ENCODE peak calls at places on chromosomes 3 and 15, in four cellular contexts. V is AG04449, K is GM23248, X is GM12864. U is an unnamed sample.
A peak's percentile ranks its signal among the peaks of the same experiment; 100 is the strongest.

GRCh38 chr3:150868282-150868681 is 37.0 kb downstream of the MINDY4B start:
- DNase-seq in V (no peak), K (peak; percentile 51), X (no peak), U (no peak)

GRCh38 chr3:107468782-107469181 is 54.0 kb upstream of the BBX start:
- DNase-seq in X (no peak), V (no peak), K (no peak), U (no peak)

GRCh38 chr15:101269479-101270223 is 7.6 kb downstream of the SELENOS start:
- DNase-seq in K (peak; percentile 61), X (no peak), V (no peak), U (no peak)

GRCh38 chr15:67039349-67040075 is 25.9 kb upstream of the SMAD3 start:
- DNase-seq in K (no peak), X (no peak), V (no peak), U (no peak)

GRCh38 chr3:101252897-101253296 is 67.5 kb downstream of the IMPG2 start:
- DNase-seq in X (no peak), K (no peak), V (no peak), U (no peak)

GRCh38 chr15:48046813-48047483 is 73.8 kb upstream of the SLC24A5 start:
- DNase-seq in K (no peak), X (no peak), V (no peak), U (no peak)

GRCh38 chr15:38877471-38877870 is 312.9 kb upstream of the RASGRP1 start:
- DNase-seq in V (no peak), X (no peak), K (no peak), U (no peak)

GRCh38 chr15:98878172-98878571 is 129.4 kb downstream of the PGPEP1L start:
- DNase-seq in X (no peak), K (peak; percentile 78), V (peak; percentile 79), U (no peak)

GRCh38 chr3:17078885-17079465 is 194.2 kb downstream of the PLCL2 start:
- DNase-seq in K (no peak), X (no peak), V (no peak), U (no peak)

GRCh38 chr3:11310258-11310657 is 38.1 kb downstream of the ATG7 start:
- DNase-seq in X (no peak), K (no peak), V (no peak), U (no peak)

GRCh38 chr15:82571722-82572222 is 31.5 kb upstream of the RPS17 start:
- DNase-seq in K (peak; percentile 94), V (peak; percentile 24), X (no peak), U (peak; percentile 60)
- H3K4me3 ChIP-seq in K (peak overlapping the region; percentile 71), V (peak overlapping the region; percentile 52), X (no peak overlapping the region), U (peak overlapping the region; percentile 48)

DNA sequence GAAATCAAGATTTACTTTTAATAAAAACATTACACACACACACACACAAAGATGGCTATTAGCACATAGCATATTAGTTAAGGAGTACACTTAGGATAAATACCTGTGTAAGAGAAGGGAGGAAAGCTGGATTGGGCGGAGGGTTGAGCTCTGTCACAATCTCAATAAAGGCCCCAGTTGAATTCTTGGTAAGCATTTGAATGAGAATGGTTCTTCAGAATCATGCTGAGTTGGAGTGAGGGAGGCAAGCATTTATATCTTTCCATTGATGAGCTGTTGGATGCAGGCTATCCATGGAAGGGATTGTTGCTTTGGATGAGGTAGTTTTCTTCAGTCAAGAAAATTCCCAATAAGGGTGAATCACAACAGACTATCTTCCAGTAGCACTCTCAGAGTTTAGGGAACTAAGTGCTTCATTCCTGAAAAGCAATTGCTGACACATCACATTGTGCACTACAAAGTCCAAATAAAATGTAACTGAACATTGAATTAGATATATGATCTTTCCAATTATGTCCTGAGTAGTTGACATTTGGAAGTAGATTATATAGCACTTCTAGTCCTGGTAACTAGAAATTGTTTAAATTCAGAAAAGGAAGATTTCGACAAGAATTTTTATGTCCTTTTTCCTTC is 95.7 kb downstream of the SUCNR1 start:
- DNase-seq in V (no peak), K (no peak), X (no peak), U (no peak)
- H3K4me3 ChIP-seq in V (no peak overlapping the region), K (no peak overlapping the region), X (no peak overlapping the region), U (no peak overlapping the region)

DNA sequence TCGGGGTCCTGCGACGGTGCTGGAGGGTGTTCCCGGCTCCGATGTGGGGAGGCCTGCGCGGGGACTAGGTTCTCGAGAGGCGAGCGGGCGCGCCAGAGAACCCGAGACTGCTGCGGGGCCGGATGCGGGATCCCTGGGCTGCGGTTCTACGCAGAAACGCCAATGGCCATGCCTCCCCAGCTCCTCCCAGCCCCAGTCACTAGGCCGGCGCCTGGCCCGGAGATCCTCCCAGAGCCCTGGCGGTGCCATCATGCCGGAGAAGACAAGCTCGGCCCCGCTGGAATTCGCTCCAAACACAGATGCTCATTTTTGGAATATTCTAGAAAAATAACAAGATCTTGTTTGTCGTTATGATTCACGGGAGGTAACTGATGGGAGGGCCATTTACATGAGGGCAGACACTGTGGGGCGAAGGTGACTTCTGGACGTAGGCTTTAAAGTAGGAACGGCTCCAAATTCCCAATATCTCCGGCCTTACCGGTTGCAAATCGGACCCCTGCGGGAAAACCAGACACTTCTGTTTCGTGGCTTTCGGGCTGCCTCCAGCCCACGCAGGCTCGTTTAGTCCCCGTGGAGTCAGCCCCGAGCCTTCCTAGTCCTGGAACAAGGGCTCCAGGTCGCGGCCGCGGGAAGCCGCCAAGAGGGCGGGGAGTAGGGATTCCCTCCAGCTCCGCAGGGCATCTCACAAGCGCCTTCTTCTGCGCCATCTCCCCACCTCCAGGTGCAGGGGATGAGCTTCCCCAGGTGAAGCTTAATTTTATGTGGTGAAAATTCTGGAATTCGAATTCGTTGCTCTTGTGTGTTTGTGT is 74.8 kb upstream of the POLG start:
- DNase-seq in K (no peak), V (no peak), X (no peak), U (no peak)
- H3K4me3 ChIP-seq in K (peak overlapping the region; percentile 19), V (peak overlapping the region; percentile 36), X (no peak overlapping the region), U (peak overlapping the region; percentile 31)

GRCh38 chr3:24067483-24067882 is 122.4 kb downstream of the NR1D2 start:
- DNase-seq in V (no peak), K (peak; percentile 63), X (no peak), U (no peak)
- H3K4me3 ChIP-seq in V (no peak overlapping the region), K (no peak overlapping the region), X (no peak overlapping the region), U (no peak overlapping the region)

GRCh38 chr3:152323834-152324233 is 55.1 kb downstream of the MBNL1 start:
- DNase-seq in K (no peak), X (peak; percentile 58), V (no peak), U (no peak)
- H3K4me3 ChIP-seq in K (no peak overlapping the region), X (no peak overlapping the region), V (no peak overlapping the region), U (no peak overlapping the region)

GRCh38 chr3:59451800-59452741 is 402.2 kb upstream of the CFAP20DC start:
- DNase-seq in X (no peak), K (no peak), V (no peak), U (no peak)
- H3K4me3 ChIP-seq in X (peak overlapping the region; percentile 25), K (no peak overlapping the region), V (no peak overlapping the region), U (no peak overlapping the region)

GRCh38 chr3:158847885-158848284 is 46.0 kb downstream of the MFSD1 start:
- DNase-seq in V (no peak), K (no peak), X (no peak), U (no peak)

GRCh38 chr3:158846803-158847465 is 45.1 kb downstream of the MFSD1 start:
- DNase-seq in K (no peak), V (no peak), X (no peak), U (no peak)

GRCh38 chr3:158849747-158850146 is 47.9 kb downstream of the MFSD1 start:
- DNase-seq in V (no peak), X (no peak), K (no peak), U (no peak)

GRCh38 chr3:158845748-158846350 is 44.0 kb downstream of the MFSD1 start:
- DNase-seq in V (no peak), K (peak; percentile 41), X (no peak), U (no peak)

DNA sequence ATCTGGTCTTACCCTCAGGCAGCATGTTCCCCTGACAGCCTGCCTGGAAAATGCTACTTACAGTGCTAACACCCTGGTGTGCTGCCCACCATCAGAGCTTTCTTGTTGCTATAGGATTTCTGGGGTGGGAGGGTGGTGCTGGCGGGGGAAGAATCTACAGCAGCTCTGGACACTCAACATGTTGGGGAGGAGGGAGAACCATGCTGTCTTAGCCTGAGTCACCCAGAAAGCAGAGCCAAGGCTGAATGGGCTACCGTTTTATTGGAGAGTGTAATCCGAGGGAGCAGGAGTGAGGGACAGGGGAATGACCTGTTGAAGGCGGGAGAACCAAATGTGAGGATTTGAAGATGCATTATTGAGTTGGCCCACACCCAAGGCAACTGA is 45.6 kb downstream of the MFSD1 start:
- DNase-seq in K (peak; percentile 54), V (no peak), X (no peak), U (peak; percentile 4)
- H3K4me3 ChIP-seq in K (no peak overlapping the region), V (no peak overlapping the region), X (peak overlapping the region; percentile 7), U (no peak overlapping the region)

U was measured in skeletal muscle cell.